ENCODE peak calls at places on chromosomes 3 and 15, in nine cellular contexts. E, J, O, A, U, Z, S, L and D are unnamed samples.

GRCh38 chr3:172257638-172258400 is 190.4 kb downstream of the GHSR start:
- DNase-seq in E (no peak), J (no peak), O (no peak), A (no peak), U (no peak), Z (no peak), S (peak; percentile 14), L (no peak), D (no peak)

GRCh38 chr15:43440721-43441281 is 52.2 kb downstream of the TP53BP1 start:
- DNase-seq in E (no peak), J (peak; percentile 25), O (peak; percentile 7), A (peak; percentile 7), U (peak; percentile 59), Z (no peak), S (peak; percentile 89), L (no peak), D (no peak)

GRCh38 chr15:37101634-37102314 is 1.4 kb upstream of the MEIS2 start:
- DNase-seq in E (peak; percentile 74), J (peak; percentile 83), O (peak; percentile 84), A (peak; percentile 57), U (no peak), Z (peak; percentile 81), S (peak; percentile 82), L (peak; percentile 69), D (no peak)

GRCh38 chr3:161508852-161509477 is 12.4 kb downstream of the OTOL1 start:
- DNase-seq in E (no peak), J (no peak), O (no peak), A (no peak), U (no peak), Z (no peak), S (peak; percentile 6), L (no peak), D (no peak)

GRCh38 chr3:73796382-73796781 is 171.6 kb upstream of the PDZRN3 start:
- DNase-seq in E (no peak), J (no peak), O (no peak), A (no peak), U (no peak), Z (no peak), S (no peak), L (no peak), D (no peak)

GRCh38 chr3:42022355-42022754 is 60.5 kb upstream of the ULK4 start:
- DNase-seq in E (no peak), J (no peak), O (no peak), A (no peak), U (no peak), Z (no peak), S (no peak), L (no peak), D (no peak)

GRCh38 chr15:68318931-68319909 is 41.7 kb downstream of the FEM1B start:
- DNase-seq in E (no peak), J (no peak), O (no peak), A (no peak), U (no peak), Z (no peak), S (no peak), L (no peak), D (peak; percentile 44)

GRCh38 chr3:94001825-94002495 is 22.0 kb downstream of the ARL13B start:
- DNase-seq in E (no peak), J (no peak), O (no peak), A (no peak), U (no peak), Z (no peak), S (no peak), L (no peak), D (no peak)

GRCh38 chr3:188049890-188050530 is 103.9 kb upstream of the LPP start:
- DNase-seq in E (no peak), J (no peak), O (no peak), A (peak; percentile 16), U (no peak), Z (no peak), S (no peak), L (no peak), D (no peak)

GRCh38 chr15:68592548-68592947 is 13.8 kb downstream of the CORO2B start:
- DNase-seq in E (no peak), J (no peak), O (no peak), A (no peak), U (no peak), Z (no peak), S (no peak), L (no peak), D (no peak)

GRCh38 chr3:149767720-149768119 is 15.4 kb upstream of the COMMD2 start:
- DNase-seq in E (no peak), J (no peak), O (no peak), A (no peak), U (no peak), Z (no peak), S (no peak), L (no peak), D (no peak)

GRCh38 chr3:97917813-97918536 is 54.3 kb downstream of the RIOX2 start:
- DNase-seq in E (no peak), J (no peak), O (no peak), A (no peak), U (no peak), Z (no peak), S (no peak), L (no peak), D (no peak)

GRCh38 chr3:127731546-127731945 is 58.8 kb downstream of the ABTB1 start:
- DNase-seq in E (no peak), J (no peak), O (no peak), A (no peak), U (no peak), Z (no peak), S (no peak), L (no peak), D (no peak)

GRCh38 chr3:49745986-49746385 is 22.2 kb upstream of the GMPPB start:
- DNase-seq in E (no peak), J (no peak), O (no peak), A (no peak), U (no peak), Z (no peak), S (no peak), L (no peak), D (no peak)

GRCh38 chr3:193132923-193133463 is 108.0 kb upstream of the PLAAT1 start:
- DNase-seq in E (no peak), J (no peak), O (no peak), A (no peak), U (no peak), Z (no peak), S (no peak), L (no peak), D (no peak)

GRCh38 chr3:174342206-174342605 is 516.9 kb upstream of the NAALADL2 start:
- DNase-seq in E (no peak), J (no peak), O (no peak), A (no peak), U (no peak), Z (no peak), S (no peak), L (no peak), D (no peak)

GRCh38 chr15:96363692-96364091 is 33.2 kb downstream of the NR2F2 start:
- DNase-seq in E (no peak), J (no peak), O (no peak), A (no peak), U (no peak), Z (no peak), S (no peak), L (no peak), D (no peak)

GRCh38 chr15:73686781-73687256 is 2.6 kb downstream of the CD276 start:
- DNase-seq in E (no peak), J (no peak), O (no peak), A (no peak), U (no peak), Z (no peak), S (peak; percentile 17), L (no peak), D (no peak)

GRCh38 chr3:141231101-141231922 is at the start of gene PXYLP1:
- DNase-seq in E (peak; percentile 96), J (peak; percentile 94), O (peak; percentile 89), A (peak; percentile 95), U (peak; percentile 88), Z (peak; percentile 96), S (peak; percentile 84), L (peak; percentile 90), D (peak; percentile 93)
- TF ChIP-seq POLR2A in E (no peak), J (peak; percentile 81), O (peak; percentile 75), A (peak; percentile 82), U (no peak), Z (peak; percentile 81), S (peak; percentile 89), L (peak; percentile 66), D (no peak)

DNA sequence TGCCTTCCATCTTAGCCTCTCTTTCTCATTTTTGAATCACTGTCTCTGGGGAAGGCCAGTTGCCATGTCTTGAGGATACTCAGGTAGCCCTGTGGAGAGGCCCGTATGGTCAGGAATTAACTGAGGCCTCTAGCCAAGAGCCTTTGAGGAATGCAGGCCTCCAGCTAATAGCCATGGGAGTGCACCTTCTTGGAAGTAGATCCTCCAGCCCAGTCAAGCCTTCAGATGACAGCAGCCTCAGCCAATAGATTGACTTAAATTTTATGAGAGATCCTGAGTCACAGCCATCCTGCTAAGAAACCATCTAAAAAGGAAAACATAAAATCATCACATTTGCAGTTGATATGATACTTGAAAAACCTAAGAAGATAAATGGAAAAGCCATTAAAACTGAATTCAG is 112.5 kb upstream of the BNIP2 start:
- DNase-seq in E (no peak), J (no peak), O (no peak), A (no peak), U (no peak), Z (no peak), S (no peak), L (no peak), D (no peak)
- TF ChIP-seq POLR2A in E (no peak), J (no peak), O (no peak), A (no peak), U (no peak), Z (no peak), S (no peak), L (no peak), D (no peak)

GRCh38 chr3:112116777-112117186 is 16.3 kb downstream of the GCSAM start:
- DNase-seq in E (no peak), J (peak; percentile 43), O (no peak), A (no peak), U (no peak), Z (no peak), S (no peak), L (no peak), D (no peak)
- TF ChIP-seq POLR2A in E (no peak), J (no peak), O (no peak), A (no peak), U (no peak), Z (no peak), S (no peak), L (no peak), D (no peak)

GRCh38 chr3:57755368-57756021 is 614 bp upstream of the SLMAP start:
- DNase-seq in E (peak; percentile 55), J (no peak), O (peak; percentile 62), A (peak; percentile 60), U (peak; percentile 41), Z (no peak), S (peak; percentile 63), L (peak; percentile 39), D (no peak)

GRCh38 chr3:57756528-57757401 is 656 bp downstream of the SLMAP start:
- DNase-seq in E (peak; percentile 46), J (peak; percentile 32), O (peak; percentile 24), A (peak; percentile 35), U (peak; percentile 40), Z (peak; percentile 74), S (peak; percentile 38), L (peak; percentile 40), D (peak; percentile 67)

GRCh38 chr3:57757642-57758297 is 1.7 kb downstream of the SLMAP start:
- DNase-seq in E (no peak), J (no peak), O (peak; percentile 6), A (peak; percentile 13), U (peak; percentile 20), Z (peak; percentile 60), S (peak; percentile 11), L (no peak), D (no peak)

GRCh38 chr3:57758686-57759085 is 2.6 kb downstream of the SLMAP start:
- DNase-seq in E (no peak), J (no peak), O (no peak), A (no peak), U (no peak), Z (no peak), S (no peak), L (no peak), D (no peak)

GRCh38 chr3:57756022-57756527 is at the start of gene SLMAP:
- DNase-seq in E (peak; percentile 98), J (peak; percentile 97), O (peak; percentile 98), A (peak; percentile 98), U (peak; percentile 97), Z (peak; percentile 99), S (peak; percentile 96), L (peak; percentile 85), D (peak; percentile 97)
- TF ChIP-seq POLR2A in E (no peak), J (peak; percentile 61), O (peak; percentile 76), A (peak; percentile 91), U (no peak), Z (peak; percentile 73), S (peak; percentile 80), L (peak; percentile 92), D (no peak)